ENCODE peak calls at places on chromosomes 2 and 18, in ten cellular contexts. O is astrocyte of the cerebellum, Y is IMR-90, L is endothelial cell of umbilical vein, R is heart left ventricle, H is AG04450, D is left ventricle myocardium inferior, P is neural progenitor cell, B is tibial artery, F is cardiac muscle cell. I is an unnamed sample.

GRCh38 chr18:6941988-6942387 is 175.6 kb downstream of the LAMA1 start:
- DNase-seq in P (no peak), Y (no peak), L (no peak), B (no peak), F (no peak), D (no peak), O (no peak), H (no peak), R (no peak), I (no peak)

GRCh38 chr2:232363784-232364615 is 14.6 kb upstream of the ALPP start:
- DNase-seq in O (no peak), P (no peak), B (peak; percentile 48), L (no peak), F (peak; percentile 11), H (no peak), Y (peak; percentile 26), R (no peak), D (no peak), I (no peak)

GRCh38 chr2:28624798-28625701 is 126.6 kb upstream of the PPP1CB start:
- DNase-seq in H (no peak), L (no peak), F (peak; percentile 75), R (peak; percentile 67), O (peak; percentile 77), D (peak; percentile 61), P (peak; percentile 38), Y (peak; percentile 63), B (peak; percentile 93), I (no peak)

GRCh38 chr2:127105656-127106456 is 1.1 kb downstream of the BIN1 start:
- DNase-seq in F (peak; percentile 61), O (no peak), H (no peak), P (peak; percentile 73), D (no peak), B (peak; percentile 72), L (peak; percentile 36), Y (peak; percentile 61), R (no peak), I (no peak)

GRCh38 chr18:63603772-63604171 is 16.6 kb downstream of the SERPINB13 start:
- DNase-seq in B (no peak), L (no peak), H (no peak), R (no peak), F (no peak), Y (peak; percentile 12), P (no peak), D (no peak), O (no peak), I (no peak)

GRCh38 chr2:102703748-102704147 is 58.1 kb upstream of the TMEM182 start:
- DNase-seq in F (peak; percentile 35), H (no peak), B (no peak), O (no peak), R (no peak), L (peak; percentile 28), Y (peak; percentile 5), D (no peak), P (peak; percentile 31), I (no peak)

GRCh38 chr2:150624001-150624401 is 136.5 kb upstream of the RND3 start:
- DNase-seq in B (no peak), F (peak; percentile 33), R (no peak), Y (no peak), L (peak; percentile 89), D (no peak), O (no peak), H (no peak), P (no peak), I (no peak)

GRCh38 chr18:49572935-49573334 is 11.1 kb downstream of the LIPG start:
- DNase-seq in D (no peak), B (no peak), R (no peak), L (no peak), F (no peak), Y (no peak), O (no peak), P (peak; percentile 75), H (no peak), I (no peak)

GRCh38 chr2:27323592-27324285 is 842 bp upstream of the MPV17 start:
- DNase-seq in F (peak; percentile 32), Y (no peak), O (no peak), H (no peak), L (no peak), P (no peak), R (no peak), D (no peak), B (no peak), I (no peak)

GRCh38 chr2:44477657-44478414 is 116.1 kb downstream of the CAMKMT start:
- DNase-seq in D (no peak), H (no peak), F (no peak), B (no peak), O (no peak), R (no peak), P (no peak), Y (no peak), L (no peak), I (no peak)

GRCh38 chr18:60950634-60951033 is 382.6 kb upstream of the CDH20 start:
- DNase-seq in P (no peak), B (no peak), D (no peak), F (no peak), O (no peak), H (no peak), L (peak; percentile 71), Y (no peak), R (no peak), I (no peak)

DNA sequence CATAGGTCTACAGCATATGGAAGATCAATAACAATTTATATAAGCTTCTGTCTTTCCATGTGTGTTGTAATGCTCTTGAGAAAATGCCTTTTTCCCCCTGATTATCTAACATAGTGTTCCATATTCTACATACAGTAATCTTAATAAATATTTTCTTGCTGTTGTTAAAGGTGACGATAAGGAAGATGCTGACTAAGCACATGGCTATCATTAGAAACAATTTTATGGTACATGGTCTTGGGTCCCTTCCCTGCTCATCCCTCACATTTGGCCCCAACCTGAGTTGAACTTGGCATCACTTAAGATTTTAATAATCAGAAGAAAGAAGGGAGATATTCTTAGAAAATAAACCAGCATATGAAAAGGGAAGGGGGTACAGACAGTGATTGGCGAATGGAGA is 382.1 kb upstream of the CDH20 start:
- DNase-seq in H (no peak), R (no peak), O (no peak), P (no peak), Y (no peak), F (no peak), D (no peak), B (no peak), L (no peak), I (no peak)
- TF ChIP-seq CTCF in H (no peak), R (no peak), O (no peak), P (no peak), Y (no peak), F (no peak), D (no peak), B (no peak), L (no peak), I (no peak)

DNA sequence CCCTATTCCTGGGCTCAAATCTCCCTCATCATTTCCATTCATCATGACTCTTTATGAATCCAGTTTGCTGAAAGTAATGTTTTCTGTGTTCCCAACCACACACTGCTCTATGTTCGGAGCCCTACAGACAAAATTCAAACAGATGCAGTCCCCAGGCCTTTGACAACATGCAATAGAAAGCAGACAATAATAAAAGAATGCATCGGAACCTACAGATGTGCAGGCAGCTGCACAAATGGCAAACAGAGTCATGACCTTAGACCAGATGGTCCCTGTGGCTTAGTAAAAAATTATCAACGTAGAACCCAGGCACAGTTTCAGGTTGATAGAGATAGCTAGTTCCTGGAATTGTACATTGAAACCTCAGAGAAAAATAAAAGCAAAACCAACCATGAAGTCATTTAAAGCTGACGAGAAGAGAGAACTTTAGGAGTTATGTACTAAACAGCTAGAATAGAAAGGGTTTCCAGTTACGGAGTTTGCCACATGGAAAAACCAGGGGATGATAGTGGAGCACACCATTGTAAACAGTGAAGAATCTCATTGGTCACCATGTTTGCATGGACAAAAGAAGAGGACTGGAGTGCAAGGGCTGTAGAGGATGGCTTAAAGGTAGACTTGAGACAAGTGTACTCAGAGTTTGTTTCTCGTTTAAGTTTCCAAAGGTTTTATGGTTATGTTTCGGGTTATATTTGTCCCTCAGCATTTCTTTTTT is 23.2 kb upstream of the ACVR1 start:
- DNase-seq in L (no peak), O (no peak), F (no peak), R (no peak), Y (no peak), D (no peak), P (no peak), B (no peak), H (no peak), I (no peak)
- H3K4me3 ChIP-seq in L (no peak overlapping the region), O (no peak overlapping the region), F (no peak overlapping the region), R (no peak overlapping the region), Y (no peak overlapping the region), D (no peak overlapping the region), P (no peak overlapping the region), B (no peak overlapping the region), H (no peak overlapping the region), I (no peak overlapping the region)

GRCh38 chr18:76805221-76805620 is 17.1 kb upstream of the ZNF236 start:
- DNase-seq in F (peak; percentile 32), D (no peak), Y (peak; percentile 45), B (no peak), O (no peak), L (peak; percentile 50), P (no peak), R (no peak), H (no peak), I (no peak)
- TF ChIP-seq CTCF in F (peak; percentile 29), D (no peak), Y (peak; percentile 26), B (no peak), O (peak; percentile 27), L (peak; percentile 20), P (peak; percentile 11), R (no peak), H (no peak), I (no peak)

DNA sequence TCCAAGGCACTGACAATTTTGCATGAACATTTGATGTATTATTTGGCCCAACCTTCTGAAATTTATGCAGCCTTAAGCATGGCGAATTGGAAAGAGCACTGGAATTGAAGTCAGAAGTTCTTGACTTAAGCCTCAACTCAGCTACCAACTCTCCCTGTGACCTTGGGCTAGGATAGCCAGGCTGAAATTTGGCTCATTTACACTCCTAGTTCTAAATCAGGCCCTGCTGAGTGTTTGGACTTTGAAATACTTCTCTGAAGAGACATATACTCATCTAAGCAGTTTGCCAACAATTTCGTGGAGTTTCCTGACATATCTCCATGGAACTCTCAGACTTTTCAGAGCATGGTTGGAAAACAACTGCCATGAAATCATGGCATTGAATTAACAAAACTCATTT is 489.6 kb upstream of the PIK3C3 start:
- DNase-seq in B (no peak), O (no peak), Y (no peak), P (no peak), R (no peak), D (no peak), F (no peak), L (no peak), H (no peak), I (no peak)
- H3K4me3 ChIP-seq in B (no peak overlapping the region), O (no peak overlapping the region), Y (no peak overlapping the region), P (no peak overlapping the region), R (no peak overlapping the region), D (no peak overlapping the region), F (no peak overlapping the region), L (no peak overlapping the region), H (no peak overlapping the region), I (no peak overlapping the region)

DNA sequence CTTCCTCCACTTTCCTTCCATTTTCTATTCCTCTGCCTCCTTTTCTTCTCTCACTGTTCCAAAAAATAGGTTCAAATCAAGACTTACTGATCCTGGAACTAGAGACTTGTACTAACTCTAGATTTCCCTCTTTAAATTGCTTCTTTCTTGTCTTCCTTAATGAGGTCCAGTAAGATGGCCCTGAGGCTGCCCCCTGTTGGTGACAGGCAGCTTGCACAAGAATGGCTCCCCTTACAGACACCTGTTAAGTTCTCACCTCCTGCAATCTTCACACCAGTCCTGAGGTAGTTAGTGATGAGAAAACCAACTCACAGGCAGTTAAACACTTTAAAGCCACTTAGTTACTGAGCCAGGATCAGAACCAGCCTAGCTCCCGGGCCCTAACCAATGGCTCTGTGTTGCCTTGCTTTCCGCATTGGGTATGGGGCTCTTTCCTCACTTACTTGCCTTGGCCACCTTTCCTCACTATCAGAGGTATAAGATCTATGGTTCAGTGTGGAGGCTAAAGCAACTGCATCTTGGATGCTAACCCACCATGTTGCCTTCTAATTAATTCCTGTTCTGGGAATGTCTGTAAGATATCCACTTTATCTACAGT is 130.6 kb downstream of the AKAIN1 start:
- DNase-seq in B (no peak), Y (no peak), F (no peak), P (peak; percentile 51), L (no peak), H (no peak), R (no peak), D (no peak), O (no peak), I (no peak)
- TF ChIP-seq CTCF in B (no peak), Y (no peak), F (no peak), P (peak; percentile 75), L (peak; percentile 18), H (no peak), R (no peak), D (peak; percentile 16), O (peak; percentile 2), I (peak; percentile 12)

I was measured in HFF-Myc.